ENCODE peak calls at places on chromosomes 12 and 14, in six cellular contexts. I is IMR-90, C is mesenchymal stem cell, D is H9, O is H1, S is neuronal stem cell. A is an unnamed sample.

GRCh38 chr14:29255692-29256091 is 489.1 kb downstream of the FOXG1 start:
- DNase-seq in C (no peak), S (no peak), I (no peak), O (no peak), D (no peak), A (no peak)

GRCh38 chr12:110636516-110636915 is 22.6 kb downstream of the TCTN1 start:
- DNase-seq in C (no peak), S (no peak), I (no peak), D (no peak), O (no peak), A (no peak)

GRCh38 chr14:59101441-59101840 is 87.0 kb upstream of the DAAM1 start:
- DNase-seq in C (no peak), O (no peak), S (no peak), I (peak; percentile 47), D (no peak), A (no peak)

GRCh38 chr12:6822461-6823135 is 977 bp downstream of the GPR162 start:
- DNase-seq in S (no peak), I (no peak), C (no peak), D (no peak), O (no peak), A (no peak)

GRCh38 chr14:106837870-106838269 is 1311.5 kb downstream of the TMEM121 start:
- DNase-seq in S (no peak), D (no peak), C (no peak), O (no peak), I (no peak), A (no peak)

GRCh38 chr12:8028267-8028666 is 4.2 kb upstream of the FOXJ2 start:
- DNase-seq in C (no peak), D (no peak), S (no peak), I (no peak), O (no peak), A (no peak)

GRCh38 chr12:121579981-121580868 is 598 bp downstream of the KDM2B start:
- DNase-seq in D (peak; percentile 92), I (peak; percentile 55), S (peak; percentile 85), C (peak; percentile 78), O (peak; percentile 83), A (peak; percentile 71)

GRCh38 chr14:104685216-104685997 is 4.0 kb upstream of the INF2 start:
- DNase-seq in I (no peak), S (no peak), D (no peak), O (peak; percentile 38), C (no peak), A (peak; percentile 31)

GRCh38 chr12:59403259-59403932 is 192.4 kb upstream of the SLC16A7 start:
- DNase-seq in C (peak; percentile 74), I (peak; percentile 75), O (no peak), S (peak; percentile 58), D (peak; percentile 52), A (peak; percentile 6)

GRCh38 chr12:109828754-109829511 is 4.3 kb downstream of the TRPV4 start:
- DNase-seq in S (no peak), C (no peak), O (no peak), D (no peak), I (no peak), A (no peak)

GRCh38 chr12:124507188-124508109 is 60.0 kb downstream of the NCOR2 start:
- DNase-seq in O (no peak), I (peak; percentile 69), S (no peak), C (peak; percentile 89), D (no peak), A (no peak)

GRCh38 chr14:27145170-27145569 is 547.3 kb upstream of the NOVA1 start:
- DNase-seq in C (no peak), O (no peak), S (no peak), D (no peak), I (no peak), A (no peak)

GRCh38 chr14:63875311-63875710 is 22.5 kb downstream of the SYNE2 start:
- DNase-seq in C (peak; percentile 69), I (peak; percentile 91), O (no peak), D (no peak), S (no peak), A (no peak)

GRCh38 chr12:78753058-78753457 is 111.5 kb upstream of the SYT1 start:
- DNase-seq in S (no peak), I (no peak), C (no peak), D (no peak), O (no peak), A (no peak)

GRCh38 chr12:71755146-71755892 is 656 bp downstream of the RAB21 start:
- DNase-seq in I (peak; percentile 73), O (no peak), C (peak; percentile 80), S (no peak), D (no peak), A (peak; percentile 80)

GRCh38 chr12:130196827-130197226 is 34.6 kb downstream of the FZD10 start:
- DNase-seq in S (no peak), D (no peak), C (no peak), I (no peak), O (no peak), A (no peak)

GRCh38 chr12:1804545-1805332 is 15.6 kb upstream of the LRTM2 start:
- DNase-seq in D (peak; percentile 96), O (peak; percentile 87), I (peak; percentile 88), S (peak; percentile 73), C (peak; percentile 88), A (peak; percentile 92)

GRCh38 chr14:88849717-88850116 is 25.3 kb downstream of the TTC8 start:
- DNase-seq in D (no peak), I (no peak), S (no peak), O (no peak), C (no peak), A (no peak)

GRCh38 chr14:21057803-21058675 is at the start of gene RNASE8:
- DNase-seq in O (no peak), C (no peak), D (no peak), I (peak; percentile 35), S (no peak), A (no peak)

GRCh38 chr14:21060590-21061346 is 3.1 kb downstream of the RNASE8 start:
- DNase-seq in I (no peak), S (no peak), C (no peak), O (no peak), D (no peak), A (no peak)

GRCh38 chr14:21058903-21059302 is 1.3 kb downstream of the RNASE8 start:
- DNase-seq in C (no peak), O (no peak), I (no peak), D (no peak), S (no peak), A (no peak)

GRCh38 chr14:21061347-21061668 is 3.7 kb downstream of the RNASE8 start:
- DNase-seq in C (no peak), O (no peak), D (no peak), S (no peak), I (no peak), A (no peak)

DNA sequence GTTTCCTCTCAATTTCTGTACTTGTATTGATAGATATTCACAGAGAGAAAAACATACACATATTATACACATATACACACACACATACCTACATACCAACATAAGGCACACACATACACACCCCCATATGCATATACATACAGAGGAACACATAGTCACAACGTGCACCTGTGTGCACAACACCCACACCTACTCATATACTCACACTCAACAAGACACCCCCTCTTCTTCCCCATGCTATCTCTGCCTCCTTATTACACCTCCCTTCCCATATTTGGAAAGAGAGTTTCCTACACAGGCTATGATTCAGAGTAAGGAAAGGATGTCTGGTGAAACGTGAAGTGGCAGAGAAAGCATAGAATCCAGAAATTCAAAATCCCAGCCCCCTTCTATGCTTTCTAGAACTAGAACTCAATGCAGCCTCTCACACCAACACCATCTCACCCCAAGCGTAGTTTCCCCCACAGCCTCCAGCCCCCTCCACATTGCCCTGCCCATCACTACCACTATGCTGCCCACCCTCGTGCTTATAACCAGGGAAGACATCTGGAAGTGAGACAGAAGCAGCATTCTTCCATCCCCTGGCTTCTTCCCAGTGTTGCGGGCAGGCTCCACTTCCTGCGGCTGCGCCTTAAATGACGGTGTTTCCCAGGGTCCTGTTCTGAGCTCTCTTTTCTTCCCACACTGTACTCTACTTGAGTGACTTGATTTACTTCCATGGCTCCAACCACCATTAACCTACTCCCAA is 2.4 kb downstream of the RNASE8 start:
- DNase-seq in S (no peak), O (no peak), I (no peak), C (no peak), D (no peak), A (no peak)
- H3K14ac ChIP-seq in S (no peak overlapping the region), O (no peak overlapping the region), I (no peak overlapping the region), C (no peak overlapping the region), D (no peak overlapping the region), A (no peak overlapping the region)

DNA sequence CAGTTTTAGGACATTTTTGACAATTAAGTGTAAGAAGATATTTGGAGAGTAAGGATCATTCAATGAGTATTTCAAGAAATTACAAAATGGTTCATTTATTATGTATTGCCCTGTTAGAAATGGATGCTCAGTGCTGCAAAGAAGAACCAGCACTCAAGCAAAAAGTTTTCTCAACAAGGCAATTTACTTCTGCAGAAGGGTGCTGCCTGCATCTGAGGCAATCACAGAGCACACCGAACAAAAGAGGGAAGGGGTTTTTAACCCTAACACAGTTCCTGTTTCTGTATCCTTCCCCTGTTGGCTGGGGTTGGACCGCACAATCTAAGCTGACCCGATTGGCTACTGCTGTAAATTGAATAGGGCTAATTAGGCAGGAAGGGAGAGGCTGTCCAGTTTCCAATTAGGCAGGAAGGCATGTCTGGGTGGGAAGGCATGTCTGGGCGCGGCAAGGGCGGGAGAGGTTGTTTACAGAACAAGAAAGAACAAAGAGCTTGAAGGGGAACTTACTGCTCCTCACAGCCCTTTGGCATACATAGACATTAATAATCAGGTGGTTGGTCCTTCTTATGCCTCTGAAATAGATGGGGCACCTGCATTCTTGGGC is 41.4 kb downstream of the SPTSSA start:
- DNase-seq in O (no peak), S (no peak), I (no peak), C (no peak), D (no peak), A (no peak)
- H3K14ac ChIP-seq in O (no peak overlapping the region), S (no peak overlapping the region), I (no peak overlapping the region), C (no peak overlapping the region), D (no peak overlapping the region), A (no peak overlapping the region)

DNA sequence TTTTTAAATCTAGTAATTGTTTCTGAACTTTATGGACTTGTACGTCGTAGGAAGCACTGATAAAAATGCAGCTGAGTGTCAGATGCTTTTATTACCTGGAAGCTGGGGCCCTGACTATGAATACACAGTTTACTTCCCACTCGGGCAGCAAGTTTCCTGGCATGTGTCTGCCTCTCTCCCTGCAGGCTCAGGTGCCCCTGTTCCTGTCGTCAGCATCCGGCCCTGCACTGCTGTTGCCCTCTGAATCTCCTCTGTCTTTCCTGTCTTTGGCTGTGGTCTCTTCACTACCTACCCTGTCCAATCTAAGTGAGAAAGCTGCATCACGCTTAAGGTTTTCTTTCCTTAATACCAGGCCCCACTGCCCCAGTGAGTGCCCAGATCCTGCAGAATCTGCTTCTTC is 75.9 kb downstream of the PELI2 start:
- DNase-seq in I (no peak), C (no peak), S (no peak), D (no peak), O (no peak), A (no peak)
- H3K14ac ChIP-seq in I (no peak overlapping the region), C (no peak overlapping the region), S (no peak overlapping the region), D (no peak overlapping the region), O (no peak overlapping the region), A (no peak overlapping the region)

GRCh38 chr12:64104376-64104775 is 117.7 kb downstream of the KICS2 start:
- DNase-seq in D (no peak), I (no peak), S (no peak), C (peak; percentile 75), O (no peak), A (peak; percentile 39)
- H3K14ac ChIP-seq in D (no peak overlapping the region), I (peak overlapping the region; percentile 63), S (no peak overlapping the region), C (no peak overlapping the region), O (no peak overlapping the region), A (no peak overlapping the region)